ENCODE peak calls at places on chromosome 10, in four cellular contexts. One of them, this sample, is unnamed. For H3K27me3, the result is how much of the 10 kb centered on the place peaks cover.

GRCh38 chr10:65313406-65313805 is 1612.4 kb upstream of the LRRTM3 start:
- DNase-seq in PC-9: no peak
- DNase-seq in dorsolateral prefrontal cortex: no peak
- DNase-seq in fibroblast of lung: peak
- DNase-seq in this sample: peak

GRCh38 chr10:78202386-78202785 is 168.7 kb downstream of the RPS24 start:
- DNase-seq in PC-9: no peak
- DNase-seq in fibroblast of lung: no peak
- DNase-seq in dorsolateral prefrontal cortex: no peak
- DNase-seq in this sample: no peak

GRCh38 chr10:132118366-132118765 is 52.6 kb downstream of the JAKMIP3 start:
- DNase-seq in fibroblast of lung: no peak
- DNase-seq in PC-9: no peak
- DNase-seq in dorsolateral prefrontal cortex: no peak
- DNase-seq in this sample: no peak

GRCh38 chr10:11065567-11065966 is 47.9 kb downstream of the CELF2 start:
- DNase-seq in PC-9: no peak
- DNase-seq in dorsolateral prefrontal cortex: no peak
- DNase-seq in fibroblast of lung: no peak
- DNase-seq in this sample: no peak

GRCh38 chr10:129761573-129761972 is 202.5 kb downstream of the EBF3 start:
- DNase-seq in dorsolateral prefrontal cortex: no peak
- DNase-seq in fibroblast of lung: no peak
- DNase-seq in PC-9: no peak
- DNase-seq in this sample: no peak

GRCh38 chr10:78357673-78358206 is 324.1 kb downstream of the RPS24 start:
- DNase-seq in dorsolateral prefrontal cortex: no peak
- DNase-seq in PC-9: no peak
- DNase-seq in fibroblast of lung: no peak
- DNase-seq in this sample: no peak

GRCh38 chr10:50279489-50279888 is 28.2 kb upstream of the ASAH2 start:
- DNase-seq in PC-9: peak
- DNase-seq in dorsolateral prefrontal cortex: no peak
- DNase-seq in fibroblast of lung: no peak
- DNase-seq in this sample: no peak

GRCh38 chr10:73522263-73522662 is 26.4 kb upstream of the PPP3CB start:
- DNase-seq in PC-9: no peak
- DNase-seq in fibroblast of lung: peak
- DNase-seq in dorsolateral prefrontal cortex: no peak
- DNase-seq in this sample: no peak

GRCh38 chr10:36003031-36003600 is 361.0 kb upstream of the FZD8 start:
- DNase-seq in PC-9: no peak
- DNase-seq in fibroblast of lung: no peak
- DNase-seq in dorsolateral prefrontal cortex: no peak
- DNase-seq in this sample: no peak

GRCh38 chr10:98582363-98582762 is 135.6 kb upstream of the HPS1 start:
- DNase-seq in PC-9: no peak
- DNase-seq in dorsolateral prefrontal cortex: no peak
- DNase-seq in fibroblast of lung: no peak
- DNase-seq in this sample: no peak

GRCh38 chr10:103692421-103693069 is 162.8 kb downstream of the SH3PXD2A start:
- DNase-seq in PC-9: no peak
- DNase-seq in dorsolateral prefrontal cortex: no peak
- DNase-seq in fibroblast of lung: no peak
- DNase-seq in this sample: no peak

GRCh38 chr10:29969255-29970011 is 90.0 kb downstream of the JCAD start:
- DNase-seq in dorsolateral prefrontal cortex: no peak
- DNase-seq in PC-9: no peak
- DNase-seq in fibroblast of lung: no peak
- DNase-seq in this sample: no peak

GRCh38 chr10:103600956-103601569 is 107.6 kb downstream of the NEURL1 start:
- DNase-seq in fibroblast of lung: no peak
- DNase-seq in dorsolateral prefrontal cortex: no peak
- DNase-seq in PC-9: no peak
- DNase-seq in this sample: no peak

GRCh38 chr10:51156913-51157312 is 82.6 kb downstream of the PRKG1 start:
- DNase-seq in PC-9: no peak
- DNase-seq in fibroblast of lung: peak
- DNase-seq in dorsolateral prefrontal cortex: no peak
- DNase-seq in this sample: no peak

GRCh38 chr10:112585052-112585451 is 138.0 kb downstream of the VTI1A start:
- DNase-seq in fibroblast of lung: peak
- DNase-seq in PC-9: no peak
- DNase-seq in dorsolateral prefrontal cortex: peak
- DNase-seq in this sample: no peak

GRCh38 chr10:79166312-79166721 is 97.6 kb downstream of the ZMIZ1 start:
- DNase-seq in dorsolateral prefrontal cortex: no peak
- DNase-seq in PC-9: no peak
- DNase-seq in fibroblast of lung: no peak
- DNase-seq in this sample: no peak

GRCh38 chr10:118870467-118871243 is 115.9 kb upstream of the CACUL1 start:
- DNase-seq in dorsolateral prefrontal cortex: peak
- DNase-seq in fibroblast of lung: peak
- DNase-seq in PC-9: peak
- DNase-seq in this sample: peak

GRCh38 chr10:97466755-97467154 is 20.8 kb downstream of the ZDHHC16 start:
- DNase-seq in dorsolateral prefrontal cortex: no peak
- DNase-seq in PC-9: peak
- DNase-seq in fibroblast of lung: no peak
- DNase-seq in this sample: peak

GRCh38 chr10:118754132-118754555 is 626 bp downstream of the CACUL1 start:
- DNase-seq in fibroblast of lung: peak
- DNase-seq in dorsolateral prefrontal cortex: peak
- DNase-seq in PC-9: peak
- DNase-seq in this sample: no peak

GRCh38 chr10:48238826-48239520 is 35.5 kb downstream of the FRMPD2 start:
- DNase-seq in fibroblast of lung: no peak
- DNase-seq in dorsolateral prefrontal cortex: no peak
- DNase-seq in PC-9: no peak
- DNase-seq in this sample: no peak

GRCh38 chr10:121498071-121498470 is 100.2 kb downstream of the FGFR2 start:
- DNase-seq in dorsolateral prefrontal cortex: no peak
- DNase-seq in PC-9: no peak
- DNase-seq in fibroblast of lung: no peak
- DNase-seq in this sample: no peak

GRCh38 chr10:74208081-74208480 is 57.1 kb downstream of the ADK start:
- DNase-seq in dorsolateral prefrontal cortex: no peak
- DNase-seq in PC-9: no peak
- DNase-seq in fibroblast of lung: no peak
- DNase-seq in this sample: no peak

GRCh38 chr10:32041290-32042028 is 14.8 kb downstream of the KIF5B start:
- DNase-seq in fibroblast of lung: no peak
- DNase-seq in PC-9: no peak
- DNase-seq in dorsolateral prefrontal cortex: no peak
- DNase-seq in this sample: no peak

GRCh38 chr10:12539350-12540164 is 190.2 kb downstream of the CAMK1D start:
- DNase-seq in fibroblast of lung: no peak
- DNase-seq in PC-9: no peak
- DNase-seq in dorsolateral prefrontal cortex: no peak
- DNase-seq in this sample: no peak

GRCh38 chr10:116706281-116706680 is 36.1 kb downstream of the HSPA12A start:
- DNase-seq in fibroblast of lung: no peak
- DNase-seq in PC-9: no peak
- DNase-seq in dorsolateral prefrontal cortex: no peak
- DNase-seq in this sample: no peak

GRCh38 chr10:79088176-79088575 is 19.4 kb downstream of the ZMIZ1 start:
- DNase-seq in PC-9: no peak
- DNase-seq in dorsolateral prefrontal cortex: no peak
- DNase-seq in fibroblast of lung: no peak
- DNase-seq in this sample: no peak

GRCh38 chr10:86715836-86716235 is 40.6 kb upstream of the BMPR1A start:
- DNase-seq in PC-9: no peak
- DNase-seq in fibroblast of lung: no peak
- DNase-seq in dorsolateral prefrontal cortex: no peak
- DNase-seq in this sample: no peak

GRCh38 chr10:103057980-103058568 is 135.0 kb downstream of the NT5C2 start:
- DNase-seq in dorsolateral prefrontal cortex: no peak
- DNase-seq in fibroblast of lung: no peak
- DNase-seq in PC-9: no peak
- DNase-seq in this sample: no peak

GRCh38 chr10:84198206-84198915 is 4.0 kb downstream of the CDHR1 start:
- DNase-seq in fibroblast of lung: no peak
- DNase-seq in PC-9: no peak
- DNase-seq in dorsolateral prefrontal cortex: no peak
- DNase-seq in this sample: no peak

GRCh38 chr10:89053555-89053954 is 63.0 kb downstream of the FAS start:
- DNase-seq in fibroblast of lung: no peak
- DNase-seq in dorsolateral prefrontal cortex: no peak
- DNase-seq in PC-9: no peak
- DNase-seq in this sample: no peak

GRCh38 chr10:19941206-19941880 is 125.1 kb downstream of the PLXDC2 start:
- DNase-seq in dorsolateral prefrontal cortex: no peak
- DNase-seq in fibroblast of lung: no peak
- DNase-seq in PC-9: no peak
- DNase-seq in this sample: no peak

GRCh38 chr10:103333934-103334520 is 16.9 kb downstream of the PCGF6 start:
- DNase-seq in fibroblast of lung: peak
- DNase-seq in dorsolateral prefrontal cortex: no peak
- DNase-seq in PC-9: no peak
- DNase-seq in this sample: no peak

DNA sequence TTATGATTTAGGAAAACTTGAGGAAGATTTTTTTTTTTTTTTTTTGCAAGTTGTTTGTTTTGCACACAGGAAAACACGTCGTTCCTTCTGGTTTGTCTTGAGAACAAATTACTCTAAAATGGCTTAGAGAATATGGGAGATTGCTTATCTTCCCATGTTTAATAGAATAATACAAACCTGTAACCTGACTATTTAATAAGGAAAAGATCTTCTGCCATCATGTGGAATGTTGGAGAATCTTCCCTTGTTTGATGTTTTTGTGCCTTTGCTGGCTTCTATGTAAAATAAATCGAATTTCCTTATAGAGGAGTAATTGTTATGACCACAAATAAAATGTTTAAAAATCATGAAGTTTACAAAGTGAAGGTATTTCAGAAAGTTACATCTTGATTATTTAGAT is 818.8 kb downstream of the GATA3 start:
- DNase-seq in dorsolateral prefrontal cortex: no peak
- DNase-seq in PC-9: peak
- DNase-seq in fibroblast of lung: no peak
- DNase-seq in this sample: no peak
- TF ChIP-seq CTCF in dorsolateral prefrontal cortex: no peak
- TF ChIP-seq CTCF in PC-9: peak
- TF ChIP-seq CTCF in fibroblast of lung: no peak
- TF ChIP-seq CTCF in this sample: no peak

DNA sequence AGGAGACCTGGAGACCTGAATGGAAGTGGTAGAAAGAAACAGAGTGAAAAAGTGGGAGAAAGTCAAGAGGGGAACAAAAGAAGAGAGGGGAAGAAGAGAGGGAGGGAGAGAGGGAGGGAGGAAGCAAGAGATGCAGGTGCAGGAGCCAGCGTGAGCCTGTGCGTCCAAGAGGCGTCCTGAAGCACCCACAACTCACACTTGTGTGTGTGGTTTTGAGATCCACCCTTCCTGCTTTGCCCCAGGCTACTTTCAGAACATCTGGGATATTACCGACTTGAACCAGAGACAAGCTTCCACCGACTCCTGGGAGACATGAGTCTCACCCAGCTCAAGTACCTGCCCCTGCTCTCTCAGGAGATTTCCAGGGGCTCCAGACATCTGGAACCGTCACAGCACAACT is 9.8 kb downstream of the AFAP1L2 start:
- DNase-seq in dorsolateral prefrontal cortex: no peak
- DNase-seq in fibroblast of lung: no peak
- DNase-seq in PC-9: no peak
- DNase-seq in this sample: no peak
- H3K27me3 ChIP-seq in dorsolateral prefrontal cortex: under half
- H3K27me3 ChIP-seq in fibroblast of lung: under half
- H3K27me3 ChIP-seq in PC-9: under half
- H3K27me3 ChIP-seq in this sample: under half

GRCh38 chr10:28679941-28680752 is 2.8 kb downstream of the BAMBI start:
- DNase-seq in PC-9: no peak
- DNase-seq in dorsolateral prefrontal cortex: no peak
- DNase-seq in fibroblast of lung: peak
- DNase-seq in this sample: no peak
- H3K4me3 ChIP-seq in PC-9: peak
- H3K4me3 ChIP-seq in dorsolateral prefrontal cortex: peak
- H3K4me3 ChIP-seq in fibroblast of lung: peak
- H3K4me3 ChIP-seq in this sample: peak

DNA sequence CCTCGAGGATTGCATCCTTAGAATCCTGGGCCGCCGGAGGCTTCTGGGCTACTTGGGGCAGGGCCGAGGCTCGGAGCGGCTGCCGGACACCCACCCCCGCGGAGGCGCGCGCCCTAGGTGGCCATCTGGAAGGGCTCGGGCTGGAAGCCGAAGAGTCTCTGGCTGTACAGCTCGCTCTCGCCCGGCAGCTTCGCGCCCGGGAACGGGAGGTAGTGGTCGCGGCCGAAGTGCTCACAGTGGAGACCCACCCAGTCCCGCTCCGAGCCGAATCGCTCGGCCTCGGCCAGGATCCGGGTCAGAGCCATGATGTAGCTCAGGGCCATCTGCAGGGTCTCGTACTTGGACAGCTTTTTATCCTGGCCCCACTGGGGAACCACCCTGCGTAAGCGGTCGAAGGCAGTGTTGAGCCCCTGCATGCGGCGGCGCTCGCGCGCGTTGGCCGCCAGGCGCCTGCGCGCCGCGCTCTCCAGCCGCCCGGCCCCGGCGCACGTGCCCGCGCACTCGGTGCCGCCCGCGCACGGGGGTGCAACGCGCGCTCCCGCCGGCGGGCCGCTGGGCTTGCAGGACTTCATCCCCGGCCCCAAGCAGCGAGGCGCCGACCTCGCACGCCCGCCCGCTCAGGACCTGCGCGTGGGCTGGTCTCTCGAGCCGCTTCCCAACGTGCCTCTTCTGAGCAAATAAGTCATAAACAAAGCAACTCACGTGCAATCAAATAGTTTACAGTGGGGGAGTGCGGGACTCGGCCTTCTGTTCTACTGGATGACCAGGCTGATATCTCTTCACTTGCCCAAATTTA is 609 bp downstream of the ATOH7 start:
- DNase-seq in PC-9: peak
- DNase-seq in fibroblast of lung: peak
- DNase-seq in dorsolateral prefrontal cortex: peak
- DNase-seq in this sample: no peak
- TF ChIP-seq CTCF in PC-9: no peak
- TF ChIP-seq CTCF in fibroblast of lung: no peak
- TF ChIP-seq CTCF in dorsolateral prefrontal cortex: peak
- TF ChIP-seq CTCF in this sample: no peak

GRCh38 chr10:120103957-120104560 is 211.5 kb downstream of the SEC23IP start:
- DNase-seq in fibroblast of lung: no peak
- DNase-seq in dorsolateral prefrontal cortex: no peak
- DNase-seq in PC-9: no peak
- DNase-seq in this sample: no peak
- H3K27me3 ChIP-seq in fibroblast of lung: under half
- H3K27me3 ChIP-seq in dorsolateral prefrontal cortex: under half
- H3K27me3 ChIP-seq in PC-9: under half
- H3K27me3 ChIP-seq in this sample: under half

GRCh38 chr10:62637249-62638061 is 167.1 kb upstream of the ADO start:
- DNase-seq in dorsolateral prefrontal cortex: no peak
- DNase-seq in PC-9: no peak
- DNase-seq in fibroblast of lung: peak
- DNase-seq in this sample: no peak
- H3K4me3 ChIP-seq in dorsolateral prefrontal cortex: no peak
- H3K4me3 ChIP-seq in PC-9: no peak
- H3K4me3 ChIP-seq in fibroblast of lung: peak
- H3K4me3 ChIP-seq in this sample: no peak

This sample was measured in kidney epithelial cell.